ENCODE peak calls at places on chromosome 6, in eight cellular contexts. F is tibial artery, C is H1, S is psoas muscle, M is lower lobe of right lung, H is PC-3, W is HCT116, P is suprapubic skin. Q is an unnamed sample. For H3K27me3, the result is how much of the 10 kb centered on the place peaks cover.

GRCh38 chr6:169397684-169398083 is 144.0 kb upstream of the THBS2 start:
- DNase-seq in W (no peak), C (no peak), H (no peak), F (no peak), M (no peak), P (no peak), S (no peak), Q (no peak)

GRCh38 chr6:73746776-73747175 is 50.8 kb downstream of the CD109 start:
- DNase-seq in P (no peak), S (no peak), M (no peak), H (no peak), C (no peak), W (no peak), F (no peak), Q (no peak)

GRCh38 chr6:112065426-112065986 is 11.6 kb downstream of the CCN6 start:
- DNase-seq in W (no peak), F (no peak), M (no peak), H (no peak), S (no peak), C (no peak), P (no peak), Q (no peak)

GRCh38 chr6:55705381-55705780 is 126.4 kb upstream of the HMGCLL1 start:
- DNase-seq in H (no peak), C (no peak), P (no peak), F (no peak), M (no peak), S (no peak), W (no peak), Q (no peak)

GRCh38 chr6:16752206-16752867 is 8.9 kb downstream of the ATXN1 start:
- DNase-seq in F (no peak), P (no peak), W (no peak), C (no peak), H (peak), M (no peak), S (no peak), Q (no peak)

GRCh38 chr6:27518881-27519795 is 46.2 kb upstream of the ZNF184 start:
- DNase-seq in P (peak), H (peak), S (peak), F (peak), M (peak), W (peak), C (peak), Q (peak)

GRCh38 chr6:46642928-46643751 is 9.5 kb downstream of the CYP39A1 start:
- DNase-seq in S (no peak), F (no peak), W (no peak), H (peak), P (no peak), M (no peak), C (no peak), Q (no peak)

GRCh38 chr6:136930528-136930927 is 8.4 kb downstream of the SLC35D3 start:
- DNase-seq in F (no peak), M (no peak), S (no peak), H (no peak), W (no peak), C (no peak), P (no peak), Q (no peak)

GRCh38 chr6:148431413-148431812 is 88.8 kb downstream of the SASH1 start:
- DNase-seq in S (no peak), H (no peak), M (no peak), W (no peak), F (no peak), P (no peak), C (no peak), Q (no peak)

GRCh38 chr6:34148864-34149810 is 3.2 kb upstream of the GRM4 start:
- DNase-seq in C (peak), S (no peak), P (no peak), H (no peak), W (no peak), F (peak), M (peak), Q (no peak)

GRCh38 chr6:154058963-154059680 is 20.1 kb downstream of the OPRM1 start:
- DNase-seq in P (no peak), M (no peak), H (no peak), C (no peak), S (no peak), W (no peak), F (no peak), Q (no peak)

GRCh38 chr6:151652338-151652737 is 155.1 kb upstream of the ESR1 start:
- DNase-seq in C (no peak), P (no peak), F (peak), S (peak), M (no peak), W (no peak), H (no peak), Q (no peak)

GRCh38 chr6:69732045-69732444 is 64.8 kb downstream of the LMBRD1 start:
- DNase-seq in S (no peak), C (no peak), W (no peak), F (no peak), H (no peak), M (no peak), P (no peak), Q (no peak)

GRCh38 chr6:121639041-121639440 is 203.6 kb downstream of the GJA1 start:
- DNase-seq in S (no peak), C (no peak), W (no peak), H (no peak), M (no peak), P (no peak), F (no peak), Q (no peak)

GRCh38 chr6:35663001-35663400 is 25.7 kb downstream of the FKBP5 start:
- DNase-seq in C (no peak), M (no peak), W (no peak), P (no peak), H (no peak), S (no peak), F (no peak), Q (no peak)

GRCh38 chr6:118284736-118285360 is 263.2 kb upstream of the PLN start:
- DNase-seq in F (no peak), M (no peak), W (no peak), P (no peak), C (no peak), H (peak), S (no peak), Q (no peak)

GRCh38 chr6:106181664-106182418 is 95.7 kb downstream of the PRDM1 start:
- DNase-seq in P (no peak), S (no peak), C (no peak), F (no peak), M (no peak), H (peak), W (no peak), Q (no peak)

GRCh38 chr6:96156425-96156824 is 140.7 kb downstream of the FUT9 start:
- DNase-seq in W (no peak), P (no peak), C (no peak), H (no peak), M (no peak), S (no peak), F (no peak), Q (no peak)

GRCh38 chr6:42820509-42821340 is 38.9 kb downstream of the BICRAL start:
- DNase-seq in C (no peak), H (no peak), W (no peak), S (peak), M (no peak), P (peak), F (peak), Q (no peak)

GRCh38 chr6:38110407-38111025 is 291.0 kb downstream of the ZFAND3 start:
- DNase-seq in C (no peak), P (no peak), H (no peak), F (no peak), S (peak), W (no peak), M (no peak), Q (no peak)

GRCh38 chr6:111632468-111633247 is 27.0 kb upstream of the TRAF3IP2 start:
- DNase-seq in P (no peak), F (no peak), W (no peak), H (no peak), C (no peak), S (no peak), M (no peak), Q (no peak)

GRCh38 chr6:4969609-4970285 is 34.1 kb downstream of the RPP40 start:
- DNase-seq in C (no peak), M (no peak), H (no peak), P (no peak), S (no peak), F (no peak), W (no peak), Q (no peak)

GRCh38 chr6:158793432-158793831 is 25.7 kb downstream of the EZR start:
- DNase-seq in F (no peak), S (no peak), H (peak), P (no peak), C (no peak), M (no peak), W (peak), Q (no peak)

GRCh38 chr6:6972456-6972855 is 135.3 kb upstream of the RREB1 start:
- DNase-seq in F (no peak), H (peak), C (no peak), M (no peak), S (no peak), P (no peak), W (no peak), Q (no peak)

GRCh38 chr6:163860194-163861081 is 445.9 kb downstream of the QKI start:
- DNase-seq in C (no peak), H (no peak), S (no peak), F (no peak), M (no peak), W (no peak), P (no peak), Q (no peak)

GRCh38 chr6:81911446-81911845 is 159.0 kb upstream of the TENT5A start:
- DNase-seq in W (no peak), M (no peak), P (no peak), S (no peak), C (no peak), H (no peak), F (no peak), Q (no peak)

GRCh38 chr6:135880066-135880972 is 28.8 kb downstream of the PDE7B start:
- DNase-seq in F (no peak), W (no peak), P (no peak), C (no peak), M (no peak), S (no peak), H (peak), Q (no peak)

GRCh38 chr6:157447735-157448134 is 66.7 kb downstream of the ZDHHC14 start:
- DNase-seq in M (no peak), W (no peak), F (no peak), S (no peak), C (no peak), H (no peak), P (no peak), Q (no peak)
- H3K27me3 ChIP-seq in M (under half), W (under half), F (under half), S (under half), C (under half), H (under half), P (under half), Q (under half)

GRCh38 chr6:90434096-90434495 is 137.5 kb upstream of the BACH2 start:
- DNase-seq in M (no peak), S (no peak), W (no peak), P (no peak), H (peak), F (no peak), C (no peak), Q (no peak)
- TF ChIP-seq CTCF in M (no peak), S (no peak), W (peak), P (no peak), H (peak), F (no peak), C (peak), Q (no peak)

GRCh38 chr6:1629316-1629715 is 19.6 kb downstream of the FOXC1 start:
- DNase-seq in M (no peak), F (peak), P (peak), H (no peak), C (no peak), W (no peak), S (no peak), Q (no peak)

GRCh38 chr6:1630771-1631217 is 21.1 kb downstream of the FOXC1 start:
- DNase-seq in F (no peak), C (no peak), P (no peak), H (no peak), W (peak), M (no peak), S (no peak), Q (peak)

GRCh38 chr6:1630212-1630770 is 20.6 kb downstream of the FOXC1 start:
- DNase-seq in W (no peak), S (no peak), M (no peak), F (peak), C (no peak), P (peak), H (no peak), Q (peak)

GRCh38 chr6:1633366-1634021 is 23.8 kb downstream of the FOXC1 start:
- DNase-seq in M (no peak), C (no peak), P (no peak), H (no peak), F (peak), S (no peak), W (no peak), Q (no peak)

DNA sequence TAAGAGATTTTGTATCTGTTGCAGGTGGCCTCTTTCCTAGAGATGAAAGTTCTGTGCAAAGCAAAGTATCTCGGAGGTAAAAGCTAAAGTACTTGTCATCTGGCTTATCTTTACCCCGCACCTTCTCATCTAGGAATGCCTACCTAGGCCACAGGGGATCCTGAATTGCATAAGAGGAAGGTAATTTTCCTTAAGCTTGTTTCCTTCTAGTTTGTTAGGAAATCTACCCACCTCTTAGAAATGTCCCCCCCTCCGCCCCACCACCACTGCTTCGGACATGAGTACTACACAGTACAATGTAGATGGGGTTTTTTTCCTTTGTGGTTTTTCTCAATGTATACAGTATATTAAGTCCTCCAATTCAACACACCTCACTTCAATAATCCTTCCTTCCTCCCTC is 21.5 kb downstream of the FOXC1 start:
- DNase-seq in F (no peak), S (no peak), C (no peak), W (peak), H (no peak), M (no peak), P (no peak), Q (no peak)
- H3K27me3 ChIP-seq in F (under half), S (under half), C (under half), W (under half), H (under half), M (under half), P (under half), Q (under half)

GRCh38 chr6:52285174-52286068 is 879 bp upstream of the MCM3 start:
- DNase-seq in W (no peak), S (no peak), M (no peak), C (no peak), H (peak), P (no peak), F (no peak), Q (no peak)
- TF ChIP-seq CTCF in W (peak), S (no peak), M (no peak), C (no peak), H (peak), P (no peak), F (no peak), Q (no peak)

GRCh38 chr6:41641352-41641925 is 3.2 kb downstream of the MDFI start:
- DNase-seq in C (no peak), P (no peak), F (no peak), W (no peak), S (no peak), M (peak), H (no peak), Q (no peak)
- H3K27me3 ChIP-seq in C (under half), P (under half), F (half or more), W (under half), S (under half), M (under half), H (under half), Q (under half)

GRCh38 chr6:166810864-166811263 is 145.5 kb downstream of the RNASET2 start:
- DNase-seq in H (no peak), W (no peak), S (no peak), C (no peak), P (no peak), M (no peak), F (no peak), Q (no peak)
- TF ChIP-seq CTCF in H (no peak), W (no peak), S (no peak), C (no peak), P (no peak), M (no peak), F (no peak), Q (no peak)

GRCh38 chr6:13011612-13012146 is 295.1 kb downstream of the PHACTR1 start:
- DNase-seq in M (no peak), F (no peak), C (no peak), W (no peak), S (no peak), P (no peak), H (no peak), Q (no peak)
- H3K27me3 ChIP-seq in M (under half), F (under half), C (under half), W (under half), S (under half), P (under half), H (half or more), Q (under half)